ENCODE peak calls at places on chromosomes 11 and 22, in seven cellular contexts. C is H7; Z is GM23248; B is stimulated activated CD4-positive, alpha-beta T cell treated with anti-CD3 and anti-CD28 coated beads, Interleukin-4, amount 100 ng/mL, for 1 hour; X is NCI-H1930; P is AG09319; W is activated CD4-positive, CD25-positive, alpha-beta regulatory T cell treated with anti-CD3 and anti-CD28 coated beads, Interleukin-2, amount 50 U/mL, for 16 hours. L is an unnamed sample.

GRCh38 chr11:19673924-19674390 is 38.7 kb upstream of the NAV2 start:
- DNase-seq in C (no peak), B (no peak), X (no peak), Z (peak; percentile 73), W (no peak), P (no peak), L (no peak)

GRCh38 chr11:21810650-21811049 is 382.2 kb upstream of the ANO5 start:
- DNase-seq in W (no peak), P (no peak), C (no peak), Z (no peak), X (no peak), B (no peak), L (no peak)

GRCh38 chr11:134032501-134033091 is 36.3 kb upstream of the JAM3 start:
- DNase-seq in X (no peak), B (no peak), Z (peak; percentile 74), W (no peak), C (peak; percentile 69), P (no peak), L (no peak)

GRCh38 chr11:44162004-44162403 is 66.5 kb downstream of the EXT2 start:
- DNase-seq in W (no peak), Z (no peak), X (no peak), C (no peak), P (no peak), B (no peak), L (no peak)

GRCh38 chr11:124891390-124891861 is 6.2 kb downstream of the ROBO4 start:
- DNase-seq in C (peak; percentile 84), B (no peak), Z (no peak), X (no peak), W (no peak), P (no peak), L (no peak)

GRCh38 chr11:45324459-45324858 is 38.3 kb upstream of the SYT13 start:
- DNase-seq in W (no peak), C (no peak), X (no peak), P (no peak), Z (no peak), B (no peak), L (no peak)

GRCh38 chr11:113369411-113369810 is 18.2 kb upstream of the ANKK1 start:
- DNase-seq in C (no peak), X (no peak), P (no peak), Z (no peak), W (no peak), B (no peak), L (no peak)

GRCh38 chr11:128515766-128516466 is 71.4 kb downstream of the ETS1 start:
- DNase-seq in W (no peak), X (no peak), C (no peak), P (no peak), Z (no peak), B (no peak), L (no peak)

GRCh38 chr11:61602775-61603569 is 22.1 kb upstream of the SYT7 start:
- DNase-seq in W (no peak), X (no peak), P (peak; percentile 89), B (no peak), Z (peak; percentile 98), C (peak; percentile 52), L (no peak)

GRCh38 chr11:117875397-117876048 is 935 bp downstream of the FXYD6 start:
- DNase-seq in B (peak; percentile 28), Z (no peak), P (no peak), C (peak; percentile 72), W (no peak), X (no peak), L (peak; percentile 19)

GRCh38 chr11:110303414-110303826 is 7.0 kb upstream of the RDX start:
- DNase-seq in Z (no peak), P (no peak), C (no peak), B (no peak), W (no peak), X (no peak), L (no peak)

GRCh38 chr22:17087176-17088131 is 2.7 kb downstream of the IL17RA start:
- DNase-seq in C (no peak), X (no peak), B (no peak), Z (no peak), P (peak; percentile 34), W (no peak), L (peak; percentile 80)

GRCh38 chr11:45806937-45807791 is 2.2 kb downstream of the SLC35C1 start:
- DNase-seq in P (no peak), B (no peak), W (no peak), Z (no peak), C (no peak), X (no peak), L (no peak)

GRCh38 chr11:2468363-2469240 is 23.8 kb downstream of the KCNQ1 start:
- DNase-seq in P (no peak), Z (no peak), C (peak; percentile 22), W (no peak), B (no peak), X (no peak), L (no peak)

GRCh38 chr11:2775626-2776350 is 76.0 kb upstream of the KCNQ1OT1 start:
- DNase-seq in Z (no peak), B (peak; percentile 0), W (no peak), X (no peak), P (no peak), C (peak; percentile 56), L (no peak)

GRCh38 chr11:93542753-93543246 is 391 bp downstream of the SMCO4 start:
- DNase-seq in P (no peak), W (no peak), X (no peak), Z (peak; percentile 60), B (peak; percentile 4), C (peak; percentile 85), L (no peak)

GRCh38 chr11:3747704-3748103 is 49.6 kb downstream of the NUP98 start:
- DNase-seq in B (no peak), P (no peak), W (no peak), X (no peak), C (no peak), Z (peak; percentile 92), L (no peak)

GRCh38 chr11:118838905-118839553 is 44.7 kb upstream of the CXCR5 start:
- DNase-seq in Z (peak; percentile 26), X (no peak), B (no peak), W (no peak), P (no peak), C (no peak), L (no peak)

GRCh38 chr11:68372625-68373024 is 60.2 kb downstream of the LRP5 start:
- DNase-seq in X (no peak), W (no peak), Z (no peak), P (no peak), C (no peak), B (no peak), L (no peak)

GRCh38 chr22:24564376-24565058 is 8.7 kb downstream of the SNRPD3 start:
- DNase-seq in C (no peak), W (no peak), X (no peak), B (no peak), P (no peak), Z (no peak), L (no peak)

GRCh38 chr11:103618532-103618931 is 417.9 kb upstream of the DDI1 start:
- DNase-seq in X (no peak), W (no peak), P (no peak), B (no peak), C (no peak), Z (peak; percentile 85), L (no peak)

GRCh38 chr11:35677904-35678303 is 15.3 kb downstream of the TRIM44 start:
- DNase-seq in X (no peak), C (no peak), B (no peak), W (no peak), Z (no peak), P (no peak), L (no peak)

GRCh38 chr11:104771782-104772181 is 126.5 kb downstream of the CASP12 start:
- DNase-seq in B (no peak), C (no peak), W (no peak), X (no peak), P (no peak), Z (no peak), L (no peak)

GRCh38 chr11:34531663-34532062 is 18.1 kb upstream of the ELF5 start:
- DNase-seq in X (no peak), W (no peak), C (no peak), P (no peak), Z (peak; percentile 3), B (no peak), L (no peak)

GRCh38 chr11:60855726-60856633 is at the start of gene PTGDR2:
- DNase-seq in W (no peak), C (no peak), Z (no peak), X (no peak), B (no peak), P (no peak), L (no peak)

GRCh38 chr11:554824-555499 is 5.6 kb downstream of the LMNTD2 start:
- DNase-seq in B (peak; percentile 78), C (peak; percentile 98), W (peak; percentile 45), X (peak; percentile 94), Z (peak; percentile 63), P (no peak), L (peak; percentile 73)

GRCh38 chr22:23827351-23827995 is 11.3 kb downstream of the DERL3 start:
- DNase-seq in X (no peak), B (no peak), C (peak; percentile 8), W (no peak), Z (no peak), P (no peak), L (no peak)

GRCh38 chr11:15622231-15622890 is 507.6 kb downstream of the INSC start:
- DNase-seq in X (no peak), P (no peak), Z (no peak), C (no peak), W (no peak), B (no peak), L (no peak)

GRCh38 chr11:61377461-61378160 is 14.8 kb upstream of the TMEM216 start:
- DNase-seq in X (no peak), P (no peak), C (no peak), Z (peak; percentile 80), B (no peak), W (no peak), L (no peak)

GRCh38 chr11:23765862-23766261 is 731.0 kb upstream of the LUZP2 start:
- DNase-seq in C (no peak), Z (peak; percentile 70), P (no peak), X (no peak), B (no peak), W (no peak), L (no peak)

GRCh38 chr11:108616549-108616948 is 23.0 kb upstream of the EXPH5 start:
- DNase-seq in C (no peak), W (no peak), P (no peak), X (no peak), Z (peak; percentile 93), B (no peak), L (no peak)

GRCh38 chr22:43592470-43592869 is 180.7 kb downstream of the MPPED1 start:
- DNase-seq in W (no peak), Z (no peak), P (no peak), B (no peak), C (peak; percentile 46), X (no peak), L (no peak)

GRCh38 chr22:21640810-21641209 is 1.3 kb upstream of the SDF2L1 start:
- DNase-seq in P (no peak), C (no peak), Z (no peak), X (no peak), B (no peak), W (no peak), L (no peak)

GRCh38 chr11:76677010-76677771 is 6.6 kb upstream of the LRRC32 start:
- DNase-seq in C (no peak), B (no peak), X (no peak), Z (no peak), P (no peak), W (no peak), L (no peak)

GRCh38 chr22:35614404-35614803 is 2.7 kb downstream of the MB start:
- DNase-seq in P (no peak), Z (no peak), W (no peak), X (no peak), C (no peak), B (no peak), L (no peak)

GRCh38 chr11:125141178-125141577 is 23.4 kb upstream of the PKNOX2 start:
- DNase-seq in Z (no peak), X (no peak), W (no peak), B (no peak), C (peak; percentile 51), P (no peak), L (no peak)

GRCh38 chr22:29524440-29525191 is 28.9 kb downstream of the THOC5 start:
- DNase-seq in X (no peak), W (no peak), Z (peak; percentile 47), P (no peak), C (peak; percentile 71), B (peak; percentile 20), L (no peak)

GRCh38 chr22:39937881-39938280 is 22.3 kb upstream of the TMA7B start:
- DNase-seq in B (no peak), P (no peak), Z (no peak), X (no peak), C (no peak), W (no peak), L (peak; percentile 64)